ENCODE peak calls at places on chromosomes 1 and 21, in five cellular contexts. X is hypothalamus, F is GDM1, Z is neural crest cell, P is H1. J is an unnamed sample.
A peak's percentile ranks its signal among the peaks of the same experiment; 100 is the strongest.

GRCh38 chr1:1239624-1240347 is 6.7 kb downstream of the C1QTNF12 start:
- DNase-seq in X (no peak), P (no peak), Z (peak; percentile 52), F (no peak), J (no peak)

GRCh38 chr1:90717665-90718410 is 736 bp upstream of the BARHL2 start:
- DNase-seq in P (no peak), F (no peak), Z (no peak), X (no peak), J (no peak)

GRCh38 chr1:145995148-145995851 is 1.1 kb downstream of the TXNIP start:
- DNase-seq in P (no peak), F (no peak), X (no peak), Z (no peak), J (no peak)

GRCh38 chr1:243268284-243268653 is 12.4 kb downstream of the SDCCAG8 start:
- DNase-seq in F (no peak), X (no peak), Z (no peak), P (no peak), J (no peak)

GRCh38 chr1:11281518-11282331 is 8.7 kb downstream of the UBIAD1 start:
- DNase-seq in X (no peak), F (no peak), P (no peak), Z (no peak), J (no peak)

GRCh38 chr1:61091455-61091854 is 9.1 kb downstream of the NFIA start:
- DNase-seq in F (no peak), P (no peak), Z (no peak), X (no peak), J (no peak)

GRCh38 chr1:63593887-63594617 is 841 bp downstream of the PGM1 start:
- DNase-seq in F (peak; percentile 50), P (peak; percentile 31), Z (peak; percentile 53), X (peak; percentile 48), J (no peak)

GRCh38 chr1:206933333-206933945 is 11.7 kb upstream of the FCMR start:
- DNase-seq in P (no peak), F (no peak), X (no peak), Z (no peak), J (no peak)

GRCh38 chr1:81242103-81242502 is 558.6 kb upstream of the ADGRL2 start:
- DNase-seq in F (no peak), P (no peak), Z (no peak), X (no peak), J (no peak)

GRCh38 chr21:18220498-18220897 is 24.1 kb upstream of the CHODL start:
- DNase-seq in Z (no peak), F (no peak), X (no peak), P (no peak), J (no peak)

GRCh38 chr21:35048183-35048601 is 910 bp downstream of the RUNX1 start:
- DNase-seq in X (no peak), F (no peak), P (no peak), Z (no peak), J (no peak)

GRCh38 chr21:23887709-23888303 is 1719.5 kb downstream of the MRPL39 start:
- DNase-seq in Z (no peak), P (no peak), X (no peak), F (no peak), J (no peak)

GRCh38 chr1:1212780-1213152 is 1.2 kb downstream of the TNFRSF4 start:
- DNase-seq in X (no peak), F (no peak), P (no peak), Z (no peak), J (no peak)

GRCh38 chr1:72178266-72178665 is 104.1 kb downstream of the NEGR1 start:
- DNase-seq in F (no peak), P (no peak), Z (no peak), X (no peak), J (no peak)

GRCh38 chr1:241423541-241424479 is 66.8 kb upstream of the RGS7 start:
- DNase-seq in F (no peak), X (peak; percentile 41), P (peak; percentile 15), Z (peak; percentile 18), J (peak; percentile 34)

GRCh38 chr21:14114251-14114650 is 96.5 kb downstream of the LIPI start:
- DNase-seq in F (no peak), X (no peak), P (no peak), Z (no peak), J (no peak)

GRCh38 chr1:221478050-221478949 is 263.6 kb downstream of the DUSP10 start:
- DNase-seq in P (peak; percentile 25), X (peak; percentile 17), F (peak; percentile 29), Z (peak; percentile 7), J (no peak)

GRCh38 chr1:25649505-25650218 is 33.1 kb downstream of the MAN1C1 start:
- DNase-seq in Z (no peak), P (no peak), X (no peak), F (no peak), J (no peak)

GRCh38 chr1:159185121-159185520 is 13.7 kb downstream of the CADM3 start:
- DNase-seq in Z (no peak), X (no peak), P (no peak), F (no peak), J (no peak)

GRCh38 chr21:45640001-45640887 is 3.3 kb upstream of the PCBP3 start:
- DNase-seq in P (no peak), X (no peak), Z (no peak), F (no peak), J (no peak)

GRCh38 chr1:25031601-25031965 is 101.5 kb upstream of the RUNX3 start:
- DNase-seq in Z (no peak), X (no peak), F (no peak), P (no peak), J (no peak)

GRCh38 chr21:33684923-33685560 is 42.7 kb downstream of the ITSN1 start:
- DNase-seq in F (no peak), X (no peak), P (peak; percentile 10), Z (no peak), J (no peak)

GRCh38 chr1:111441573-111442192 is 7.4 kb downstream of the WDR77 start:
- DNase-seq in X (no peak), F (peak; percentile 14), Z (peak; percentile 32), P (peak; percentile 31), J (no peak)

GRCh38 chr1:175757381-175758015 is 14.1 kb upstream of the TNR start:
- DNase-seq in Z (peak; percentile 67), X (no peak), P (peak; percentile 59), F (no peak), J (no peak)

GRCh38 chr1:200588698-200589097 is 31.9 kb downstream of the KIF14 start:
- DNase-seq in P (no peak), Z (no peak), F (no peak), X (no peak), J (no peak)

GRCh38 chr21:29762570-29763082 is 177.2 kb downstream of the GRIK1 start:
- DNase-seq in F (no peak), Z (no peak), P (no peak), X (no peak), J (no peak)

GRCh38 chr1:37734629-37735591 is 30.0 kb downstream of the EPHA10 start:
- DNase-seq in F (no peak), X (no peak), Z (peak; percentile 25), P (no peak), J (no peak)

GRCh38 chr1:65265296-65266271 is 43.8 kb upstream of the DNAJC6 start:
- DNase-seq in Z (peak; percentile 52), P (no peak), X (peak; percentile 38), F (no peak), J (no peak)

GRCh38 chr1:245687636-245688535 is 533.1 kb downstream of the KIF26B start:
- DNase-seq in P (no peak), X (no peak), F (no peak), Z (peak; percentile 8), J (no peak)

GRCh38 chr1:193634470-193634869 is 448.1 kb upstream of the B3GALT2 start:
- DNase-seq in Z (no peak), X (no peak), F (no peak), P (no peak), J (no peak)

GRCh38 chr1:33374336-33375105 is 53.6 kb upstream of the A3GALT2 start:
- DNase-seq in Z (no peak), F (no peak), P (no peak), X (no peak), J (no peak)

GRCh38 chr1:115491303-115492018 is 150.3 kb upstream of the VANGL1 start:
- DNase-seq in F (no peak), P (no peak), Z (no peak), X (no peak), J (no peak)

GRCh38 chr1:228830954-228831481 is 95.7 kb downstream of the RHOU start:
- DNase-seq in P (no peak), F (no peak), X (no peak), Z (no peak), J (no peak)

GRCh38 chr1:215530401-215530984 is 36.6 kb upstream of the KCTD3 start:
- DNase-seq in X (no peak), Z (no peak), F (no peak), P (no peak), J (no peak)

GRCh38 chr1:153608742-153609584 is 4.0 kb downstream of the S100A16 start:
- DNase-seq in Z (peak; percentile 67), X (peak; percentile 49), P (peak; percentile 41), F (no peak), J (no peak)

GRCh38 chr1:17004466-17005364 is 7.0 kb downstream of the ATP13A2 start:
- DNase-seq in P (no peak), X (no peak), Z (no peak), F (no peak), J (no peak)

GRCh38 chr1:223833948-223834347 is 11.8 kb downstream of the TP53BP2 start:
- DNase-seq in Z (no peak), P (no peak), X (no peak), F (no peak), J (no peak)

GRCh38 chr1:33347650-33347992 is 26.7 kb upstream of the A3GALT2 start:
- DNase-seq in Z (no peak), F (no peak), P (no peak), X (no peak), J (no peak)

GRCh38 chr1:89739013-89739843 is 81.6 kb upstream of the LRRC8D start:
- DNase-seq in P (no peak), X (no peak), Z (no peak), F (no peak), J (no peak)

GRCh38 chr1:31627301-31627929 is 9.9 kb downstream of the HCRTR1 start:
- DNase-seq in P (no peak), X (no peak), F (no peak), Z (no peak), J (no peak)